ENCODE peak calls at places on chromosome 2, in seven cellular contexts. C is AG04450, E is astrocyte of the spinal cord, U is K562, A is fibroblast of the aortic adventitia, T is PC-9, V is adrenal gland. B is an unnamed sample.

GRCh38 chr2:11159574-11160170 is 4.4 kb downstream of the SLC66A3 start:
- DNase-seq in C (no peak), A (no peak), V (no peak), T (no peak), U (no peak), E (no peak), B (no peak)

GRCh38 chr2:60657673-60658072 is 98.4 kb upstream of the PAPOLG start:
- DNase-seq in T (no peak), A (no peak), U (no peak), E (no peak), C (no peak), V (no peak), B (no peak)

GRCh38 chr2:240137596-240138274 is 1.6 kb upstream of the COPS9 start:
- DNase-seq in T (no peak), A (no peak), E (no peak), V (no peak), U (no peak), C (no peak), B (no peak)

GRCh38 chr2:238765590-238765989 is 82.3 kb upstream of the TWIST2 start:
- DNase-seq in U (no peak), C (no peak), E (no peak), T (no peak), V (no peak), A (no peak), B (no peak)

GRCh38 chr2:159126653-159127052 is 158.2 kb downstream of the TANC1 start:
- DNase-seq in T (no peak), A (peak), C (no peak), V (no peak), U (no peak), E (peak), B (no peak)

GRCh38 chr2:199955007-199955338 is 318 bp downstream of the TYW5 start:
- DNase-seq in A (no peak), V (no peak), U (no peak), T (peak), C (no peak), E (no peak), B (no peak)

GRCh38 chr2:211333377-211333776 is 777.0 kb downstream of the CPS1 start:
- DNase-seq in E (no peak), V (no peak), T (no peak), U (no peak), A (no peak), C (no peak), B (no peak)

GRCh38 chr2:14194233-14194632 is 438.3 kb upstream of the LRATD1 start:
- DNase-seq in V (no peak), E (no peak), C (no peak), T (no peak), U (no peak), A (no peak), B (no peak)

GRCh38 chr2:36587091-36587490 is 10.9 kb downstream of the FEZ2 start:
- DNase-seq in T (no peak), U (no peak), A (no peak), V (no peak), E (no peak), C (no peak), B (no peak)

GRCh38 chr2:102000813-102001766 is 9.3 kb downstream of the IL1R2 start:
- DNase-seq in U (no peak), E (no peak), A (no peak), V (no peak), T (no peak), C (no peak), B (no peak)

GRCh38 chr2:238528953-238529781 is 102.4 kb downstream of the ASB1 start:
- DNase-seq in E (peak), C (peak), T (peak), U (no peak), A (peak), V (no peak), B (peak)

GRCh38 chr2:29949042-29949441 is 27.7 kb upstream of the ALK start:
- DNase-seq in A (no peak), V (no peak), C (no peak), U (no peak), T (no peak), E (no peak), B (no peak)

GRCh38 chr2:8535821-8536685 is 145.8 kb upstream of the ID2 start:
- DNase-seq in A (no peak), U (peak), C (no peak), T (no peak), V (peak), E (no peak), B (no peak)

GRCh38 chr2:224778474-224778877 is 62.3 kb upstream of the CCDC195 start:
- DNase-seq in V (peak), E (peak), U (peak), T (peak), C (peak), A (peak), B (peak)

GRCh38 chr2:119591523-119591922 is 47.3 kb downstream of the CFAP221 start:
- DNase-seq in V (no peak), E (no peak), C (no peak), U (no peak), T (no peak), A (no peak), B (no peak)

GRCh38 chr2:142254057-142254456 is 123.2 kb upstream of the LRP1B start:
- DNase-seq in T (no peak), C (no peak), E (no peak), U (no peak), V (no peak), A (no peak), B (no peak)

GRCh38 chr2:191860760-191861466 is 14.0 kb upstream of the CAVIN2 start:
- DNase-seq in T (no peak), C (no peak), V (no peak), E (no peak), U (no peak), A (no peak), B (no peak)

GRCh38 chr2:112812318-112813042 is 24.1 kb downstream of the IL1B start:
- DNase-seq in E (peak), T (no peak), A (peak), U (peak), V (no peak), C (peak), B (peak)

GRCh38 chr2:1605102-1605501 is 139.2 kb downstream of the PXDN start:
- DNase-seq in T (no peak), A (no peak), C (no peak), E (peak), V (peak), U (no peak), B (no peak)

GRCh38 chr2:47208852-47209606 is 53.9 kb upstream of the STPG4 start:
- DNase-seq in T (peak), U (no peak), A (peak), V (no peak), C (no peak), E (no peak), B (peak)

GRCh38 chr2:147373800-147374409 is 470.9 kb upstream of the ACVR2A start:
- DNase-seq in A (peak), U (no peak), E (no peak), C (no peak), V (no peak), T (no peak), B (no peak)

GRCh38 chr2:172865422-172865821 is 129.8 kb downstream of the RAPGEF4 start:
- DNase-seq in E (no peak), U (no peak), C (no peak), V (no peak), T (no peak), A (peak), B (no peak)
- TF ChIP-seq CTCF in E (peak), U (no peak), C (peak), V (no peak), T (peak), A (peak), B (peak)

DNA sequence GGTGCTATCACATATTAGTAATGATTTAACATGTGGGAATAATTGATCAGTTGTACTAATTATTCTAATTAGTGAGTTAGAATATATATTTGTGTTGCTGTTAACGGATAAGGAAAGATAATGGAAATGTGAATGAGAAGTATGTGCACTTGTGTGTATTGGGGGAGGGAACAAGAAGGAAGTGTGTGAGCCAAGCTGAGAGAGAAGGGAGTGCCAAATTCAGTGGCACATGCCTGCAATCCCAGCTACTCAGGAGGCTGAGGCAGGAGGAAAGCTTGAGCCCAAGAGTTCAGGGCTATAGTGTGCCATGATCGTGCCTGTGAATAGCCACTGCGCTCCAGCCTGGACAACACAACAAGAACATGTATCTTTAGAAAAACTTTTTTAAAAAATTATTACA is 9.3 kb downstream of the BARD1 start:
- DNase-seq in U (no peak), E (no peak), T (no peak), A (no peak), C (no peak), V (no peak), B (no peak)
- H3K4me3 ChIP-seq in U (no peak), E (no peak), T (no peak), A (no peak), C (no peak), V (no peak), B (no peak)

DNA sequence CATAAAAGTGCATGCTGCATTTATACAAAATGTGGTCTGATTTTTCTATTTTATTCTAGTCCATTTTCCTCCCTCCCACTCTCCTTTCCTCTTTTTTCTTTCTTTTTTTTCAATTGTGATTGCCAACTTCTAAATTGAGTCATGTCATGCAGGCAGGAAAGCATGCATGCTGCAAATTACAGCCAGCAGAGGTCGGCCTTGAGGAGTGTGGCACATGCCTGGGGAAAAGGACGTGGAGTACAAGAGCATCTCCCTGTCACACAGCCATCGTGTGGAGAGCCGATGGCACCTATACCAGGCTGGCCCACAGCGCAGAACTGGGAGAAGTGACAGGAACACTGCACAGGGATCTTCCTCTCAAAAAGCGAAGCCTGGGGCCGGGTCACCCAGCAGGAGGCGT is 17.8 kb downstream of the LCT start:
- DNase-seq in T (no peak), V (no peak), U (peak), E (peak), C (no peak), A (peak), B (no peak)
- TF ChIP-seq CTCF in T (peak), V (no peak), U (peak), E (peak), C (peak), A (peak), B (peak)

GRCh38 chr2:120734930-120735611 is 597 bp upstream of the GLI2 start:
- DNase-seq in U (no peak), V (peak), C (no peak), A (peak), E (no peak), T (no peak), B (peak)

GRCh38 chr2:120737802-120738516 is 2.3 kb downstream of the GLI2 start:
- DNase-seq in V (peak), A (no peak), T (no peak), E (no peak), C (no peak), U (no peak), B (peak)

GRCh38 chr2:120735750-120736170 is at the start of gene GLI2:
- DNase-seq in T (peak), E (peak), A (peak), U (peak), V (peak), C (peak), B (peak)

GRCh38 chr2:120736955-120737801 is 1.5 kb downstream of the GLI2 start:
- DNase-seq in U (no peak), T (no peak), A (peak), V (peak), C (peak), E (peak), B (peak)

DNA sequence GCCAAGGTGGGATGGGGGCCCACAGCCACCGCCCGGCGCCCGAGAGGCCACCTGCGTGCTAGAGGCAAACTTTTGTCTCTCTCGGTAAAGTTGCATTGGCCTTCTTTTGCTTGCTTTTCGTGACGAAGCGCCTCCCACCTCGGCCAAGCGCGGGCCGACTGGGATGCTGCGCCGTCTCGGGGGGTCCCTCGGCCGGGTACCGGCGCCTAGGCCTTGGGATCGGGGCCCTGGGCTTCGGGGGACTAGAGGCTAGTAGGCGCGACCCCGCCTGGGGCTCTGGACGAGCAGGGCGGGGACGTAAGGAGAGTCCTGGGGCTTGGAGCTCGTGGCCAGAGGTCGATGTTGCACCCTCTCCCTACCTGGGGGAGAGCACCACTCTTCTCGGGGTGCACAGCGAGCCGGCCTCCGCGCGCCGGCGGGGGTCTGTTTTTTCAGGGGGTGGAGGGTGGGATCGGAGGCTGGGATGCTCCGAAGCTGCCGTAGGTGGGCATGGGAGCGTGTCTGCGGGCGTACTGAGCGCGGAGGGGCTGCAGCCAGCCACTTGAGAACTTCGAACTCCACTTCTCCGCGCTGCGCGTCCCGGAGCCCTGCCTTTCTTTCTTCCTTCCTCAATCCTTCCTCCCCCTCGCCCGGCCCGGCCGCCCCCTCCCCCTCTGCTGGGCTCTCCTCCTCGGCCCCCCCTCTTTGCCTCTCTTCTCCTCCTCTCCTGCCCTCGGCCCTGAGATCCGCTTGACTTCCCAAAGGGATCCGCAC is 710 bp downstream of the GLI2 start:
- DNase-seq in U (no peak), V (peak), T (no peak), A (no peak), C (no peak), E (peak), B (peak)
- H3K4me3 ChIP-seq in U (no peak), V (peak), T (peak), A (peak), C (peak), E (peak), B (peak)

GRCh38 chr2:16281451-16282330 is 341.3 kb downstream of the MYCN start:
- DNase-seq in A (no peak), U (peak), V (peak), C (no peak), E (peak), T (no peak), B (peak)
- TF ChIP-seq CTCF in A (no peak), U (peak), V (peak), C (no peak), E (peak), T (peak), B (peak)

GRCh38 chr2:235614900-235615712 is 121.3 kb downstream of the AGAP1 start:
- DNase-seq in V (peak), U (no peak), T (peak), A (peak), C (peak), E (peak), B (peak)
- H3K4me3 ChIP-seq in V (no peak), U (no peak), T (no peak), A (no peak), C (no peak), E (no peak), B (no peak)

DNA sequence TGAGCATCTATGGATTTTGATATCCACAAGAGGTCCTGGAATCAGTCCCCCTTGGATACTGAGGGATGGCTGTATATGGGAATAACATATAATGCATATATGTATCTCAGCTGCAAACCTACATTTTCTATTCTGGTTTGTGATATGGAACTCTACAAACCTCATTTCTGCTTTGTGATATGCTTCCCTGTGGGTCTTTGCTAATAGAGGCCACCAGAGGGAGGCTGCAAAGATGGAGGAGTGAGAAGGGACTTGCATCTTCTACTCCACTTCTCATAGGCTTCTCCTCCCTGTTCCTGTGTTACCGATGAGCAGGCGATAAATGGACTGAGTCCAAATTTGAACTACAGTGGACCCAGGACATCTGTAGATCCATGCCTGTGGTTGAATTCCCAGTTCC is 37.8 kb downstream of the ARID5A start:
- DNase-seq in E (no peak), A (no peak), T (no peak), U (peak), C (no peak), V (no peak), B (no peak)
- TF ChIP-seq CTCF in E (peak), A (peak), T (no peak), U (peak), C (peak), V (no peak), B (no peak)

DNA sequence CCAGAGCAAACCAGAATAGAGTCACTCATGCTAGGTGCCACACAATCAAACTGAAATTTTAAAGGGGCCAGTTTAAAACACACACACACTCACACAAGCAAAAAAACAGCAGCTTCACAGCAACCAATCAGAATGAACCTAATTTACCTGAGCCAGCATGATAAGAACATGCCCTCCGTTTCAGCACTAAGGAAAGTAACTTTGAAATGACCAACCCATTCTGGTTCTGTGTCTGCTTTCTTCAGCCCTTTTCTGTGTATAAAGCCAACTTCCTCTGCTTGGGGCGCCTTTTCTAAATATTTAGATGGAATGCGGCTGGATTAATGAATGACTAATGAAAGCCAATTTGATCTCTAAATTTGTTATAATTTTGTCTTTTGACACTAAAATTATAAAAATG is 629.1 kb downstream of the ZEB2 start:
- DNase-seq in V (no peak), C (no peak), E (no peak), A (no peak), U (no peak), T (no peak), B (no peak)
- H3K4me3 ChIP-seq in V (no peak), C (no peak), E (no peak), A (no peak), U (no peak), T (no peak), B (no peak)